ENCODE peak calls at places on chromosomes 3 and 15, in six cellular contexts. One of them, this sample, is unnamed.

GRCh38 chr3:127978636-127979035 is 63.6 kb downstream of the KBTBD12 start:
- DNase-seq in tibial nerve: no peak
- DNase-seq in NCI-H1105: no peak
- DNase-seq in IMR-90: peak; percentile 5
- DNase-seq in body of pancreas: no peak
- DNase-seq in posterior vena cava: no peak
- DNase-seq in this sample: no peak

GRCh38 chr15:68499620-68500312 is 67.8 kb upstream of the ITGA11 start:
- DNase-seq in NCI-H1105: no peak
- DNase-seq in tibial nerve: no peak
- DNase-seq in body of pancreas: no peak
- DNase-seq in IMR-90: no peak
- DNase-seq in posterior vena cava: no peak
- DNase-seq in this sample: no peak

GRCh38 chr3:24145981-24146822 is 201.1 kb downstream of the NR1D2 start:
- DNase-seq in posterior vena cava: no peak
- DNase-seq in NCI-H1105: no peak
- DNase-seq in IMR-90: peak; percentile 90
- DNase-seq in tibial nerve: no peak
- DNase-seq in body of pancreas: no peak
- DNase-seq in this sample: peak; percentile 88

GRCh38 chr3:32455609-32456428 is 46.8 kb downstream of the CMTM6 start:
- DNase-seq in IMR-90: no peak
- DNase-seq in tibial nerve: no peak
- DNase-seq in body of pancreas: no peak
- DNase-seq in NCI-H1105: no peak
- DNase-seq in posterior vena cava: no peak
- DNase-seq in this sample: no peak

GRCh38 chr3:148023994-148024393 is 614.8 kb downstream of the ZIC1 start:
- DNase-seq in IMR-90: peak; percentile 86
- DNase-seq in posterior vena cava: peak; percentile 78
- DNase-seq in tibial nerve: no peak
- DNase-seq in NCI-H1105: no peak
- DNase-seq in body of pancreas: no peak
- DNase-seq in this sample: peak; percentile 71

GRCh38 chr15:90660195-90660995 is 56.8 kb upstream of the BLM start:
- DNase-seq in posterior vena cava: peak; percentile 95
- DNase-seq in NCI-H1105: no peak
- DNase-seq in body of pancreas: peak; percentile 38
- DNase-seq in tibial nerve: peak; percentile 74
- DNase-seq in IMR-90: peak; percentile 91
- DNase-seq in this sample: peak; percentile 84

GRCh38 chr3:52225452-52226228 is at the start of gene TLR9:
- DNase-seq in body of pancreas: no peak
- DNase-seq in posterior vena cava: peak; percentile 69
- DNase-seq in tibial nerve: no peak
- DNase-seq in IMR-90: no peak
- DNase-seq in NCI-H1105: no peak
- DNase-seq in this sample: peak; percentile 57

GRCh38 chr3:134456121-134456520 is 29.7 kb downstream of the ANAPC13 start:
- DNase-seq in IMR-90: no peak
- DNase-seq in NCI-H1105: no peak
- DNase-seq in posterior vena cava: no peak
- DNase-seq in body of pancreas: no peak
- DNase-seq in tibial nerve: no peak
- DNase-seq in this sample: no peak

GRCh38 chr3:104349836-104350235 is 1016.9 kb upstream of the ALCAM start:
- DNase-seq in tibial nerve: no peak
- DNase-seq in IMR-90: no peak
- DNase-seq in NCI-H1105: no peak
- DNase-seq in posterior vena cava: no peak
- DNase-seq in body of pancreas: no peak
- DNase-seq in this sample: peak; percentile 10

GRCh38 chr3:56351496-56351895 is 116.8 kb downstream of the ERC2 start:
- DNase-seq in body of pancreas: no peak
- DNase-seq in IMR-90: no peak
- DNase-seq in tibial nerve: no peak
- DNase-seq in NCI-H1105: no peak
- DNase-seq in posterior vena cava: no peak
- DNase-seq in this sample: no peak

GRCh38 chr15:52496776-52497470 is 31.8 kb downstream of the MYO5A start:
- DNase-seq in posterior vena cava: no peak
- DNase-seq in NCI-H1105: no peak
- DNase-seq in body of pancreas: no peak
- DNase-seq in tibial nerve: no peak
- DNase-seq in IMR-90: peak; percentile 87
- DNase-seq in this sample: no peak

GRCh38 chr3:50405249-50405648 is 45.9 kb upstream of the TMEM115 start:
- DNase-seq in NCI-H1105: no peak
- DNase-seq in body of pancreas: no peak
- DNase-seq in IMR-90: peak; percentile 10
- DNase-seq in tibial nerve: no peak
- DNase-seq in posterior vena cava: no peak
- DNase-seq in this sample: no peak

GRCh38 chr3:177569193-177569592 is 371.9 kb upstream of the TBL1XR1 start:
- DNase-seq in IMR-90: no peak
- DNase-seq in body of pancreas: no peak
- DNase-seq in posterior vena cava: no peak
- DNase-seq in NCI-H1105: no peak
- DNase-seq in tibial nerve: no peak
- DNase-seq in this sample: peak; percentile 38

GRCh38 chr3:9435320-9435719 is 37.9 kb downstream of the SETD5 start:
- DNase-seq in posterior vena cava: no peak
- DNase-seq in tibial nerve: no peak
- DNase-seq in NCI-H1105: no peak
- DNase-seq in IMR-90: peak; percentile 70
- DNase-seq in body of pancreas: no peak
- DNase-seq in this sample: no peak

GRCh38 chr3:154602241-154602640 is 172.3 kb upstream of the GPR149 start:
- DNase-seq in NCI-H1105: no peak
- DNase-seq in IMR-90: no peak
- DNase-seq in tibial nerve: no peak
- DNase-seq in body of pancreas: no peak
- DNase-seq in posterior vena cava: no peak
- DNase-seq in this sample: no peak

GRCh38 chr3:107588217-107588616 is 65.5 kb downstream of the BBX start:
- DNase-seq in body of pancreas: no peak
- DNase-seq in posterior vena cava: no peak
- DNase-seq in tibial nerve: no peak
- DNase-seq in NCI-H1105: no peak
- DNase-seq in IMR-90: no peak
- DNase-seq in this sample: peak; percentile 29

GRCh38 chr3:172447611-172448579 is at the start of gene GHSR:
- DNase-seq in posterior vena cava: no peak
- DNase-seq in body of pancreas: no peak
- DNase-seq in tibial nerve: no peak
- DNase-seq in NCI-H1105: no peak
- DNase-seq in IMR-90: no peak
- DNase-seq in this sample: no peak

GRCh38 chr15:78929536-78930264 is 15.1 kb downstream of the CTSH start:
- DNase-seq in IMR-90: no peak
- DNase-seq in body of pancreas: no peak
- DNase-seq in posterior vena cava: no peak
- DNase-seq in tibial nerve: no peak
- DNase-seq in NCI-H1105: no peak
- DNase-seq in this sample: no peak

GRCh38 chr3:40079203-40079844 is 230.2 kb upstream of the EIF1B start:
- DNase-seq in body of pancreas: no peak
- DNase-seq in tibial nerve: no peak
- DNase-seq in posterior vena cava: no peak
- DNase-seq in NCI-H1105: no peak
- DNase-seq in IMR-90: peak; percentile 8
- DNase-seq in this sample: peak; percentile 15

GRCh38 chr15:39786444-39787056 is 3.9 kb upstream of the FSIP1 start:
- DNase-seq in tibial nerve: no peak
- DNase-seq in body of pancreas: no peak
- DNase-seq in NCI-H1105: peak; percentile 27
- DNase-seq in posterior vena cava: no peak
- DNase-seq in IMR-90: peak; percentile 75
- DNase-seq in this sample: peak; percentile 64

GRCh38 chr15:77975332-77976119 is 102.0 kb downstream of the TBC1D2B start:
- DNase-seq in body of pancreas: no peak
- DNase-seq in posterior vena cava: no peak
- DNase-seq in NCI-H1105: no peak
- DNase-seq in IMR-90: no peak
- DNase-seq in tibial nerve: no peak
- DNase-seq in this sample: peak; percentile 13

GRCh38 chr3:87867001-87867400 is 191.8 kb downstream of the CGGBP1 start:
- DNase-seq in NCI-H1105: no peak
- DNase-seq in IMR-90: no peak
- DNase-seq in posterior vena cava: no peak
- DNase-seq in body of pancreas: no peak
- DNase-seq in tibial nerve: no peak
- DNase-seq in this sample: no peak

GRCh38 chr15:92157666-92158298 is 235.9 kb upstream of the ST8SIA2 start:
- DNase-seq in NCI-H1105: no peak
- DNase-seq in tibial nerve: no peak
- DNase-seq in posterior vena cava: no peak
- DNase-seq in body of pancreas: no peak
- DNase-seq in IMR-90: no peak
- DNase-seq in this sample: no peak

GRCh38 chr3:131393868-131394267 is 12.3 kb downstream of the NUDT16 start:
- DNase-seq in IMR-90: no peak
- DNase-seq in body of pancreas: no peak
- DNase-seq in posterior vena cava: no peak
- DNase-seq in NCI-H1105: no peak
- DNase-seq in tibial nerve: no peak
- DNase-seq in this sample: no peak

GRCh38 chr15:40399370-40399769 is 6.2 kb upstream of the IVD start:
- DNase-seq in posterior vena cava: no peak
- DNase-seq in NCI-H1105: no peak
- DNase-seq in body of pancreas: no peak
- DNase-seq in tibial nerve: no peak
- DNase-seq in IMR-90: no peak
- DNase-seq in this sample: no peak

GRCh38 chr3:171846594-171846993 is 3.4 kb downstream of the TMEM212 start:
- DNase-seq in posterior vena cava: no peak
- DNase-seq in tibial nerve: no peak
- DNase-seq in NCI-H1105: no peak
- DNase-seq in body of pancreas: no peak
- DNase-seq in IMR-90: peak; percentile 91
- DNase-seq in this sample: no peak

GRCh38 chr3:183181606-183182005 is 19.1 kb upstream of the LAMP3 start:
- DNase-seq in posterior vena cava: no peak
- DNase-seq in NCI-H1105: no peak
- DNase-seq in tibial nerve: no peak
- DNase-seq in body of pancreas: no peak
- DNase-seq in IMR-90: no peak
- DNase-seq in this sample: no peak

GRCh38 chr15:59539799-59540198 is 71.8 kb upstream of the GCNT3 start:
- DNase-seq in body of pancreas: no peak
- DNase-seq in IMR-90: no peak
- DNase-seq in tibial nerve: no peak
- DNase-seq in posterior vena cava: no peak
- DNase-seq in NCI-H1105: no peak
- DNase-seq in this sample: peak; percentile 24

GRCh38 chr15:60179786-60180391 is 175.8 kb downstream of the FOXB1 start:
- DNase-seq in tibial nerve: no peak
- DNase-seq in body of pancreas: peak; percentile 46
- DNase-seq in IMR-90: peak; percentile 61
- DNase-seq in posterior vena cava: no peak
- DNase-seq in NCI-H1105: peak; percentile 10
- DNase-seq in this sample: peak; percentile 48